ENCODE peak calls at places on chromosomes 7 and 10, in ten cellular contexts. L is fibroblast of the conjunctiva, H is fibroblast of lung, D is Panc1, M is NCI-H1105, P is SJCRH30, S is foreskin melanocyte, W is anterior cingulate cortex, Q is endodermal cell, J is NCI-H1417 treated with DMSO at 0.1 percent for 48 hours. A is an unnamed sample.

GRCh38 chr10:29174389-29174788 is 114.5 kb upstream of the LYZL1 start:
- DNase-seq in L (no peak), S (no peak), P (no peak), Q (no peak), M (no peak), J (no peak), H (no peak), W (no peak), D (no peak), A (no peak)

GRCh38 chr10:97210576-97210975 is 24.8 kb upstream of the SLIT1 start:
- DNase-seq in H (peak), P (peak), S (peak), J (peak), D (peak), L (peak), Q (peak), M (peak), W (no peak), A (peak)

GRCh38 chr10:63425512-63425911 is 40.3 kb downstream of the JMJD1C start:
- DNase-seq in W (no peak), M (no peak), S (no peak), P (no peak), J (no peak), H (no peak), Q (no peak), D (no peak), L (no peak), A (no peak)

GRCh38 chr7:1917221-1918062 is 247.4 kb downstream of the ELFN1 start:
- DNase-seq in L (no peak), Q (no peak), D (no peak), J (no peak), H (peak), P (no peak), M (no peak), S (no peak), W (no peak), A (no peak)

GRCh38 chr7:10521306-10521705 is 452.4 kb upstream of the PHF14 start:
- DNase-seq in Q (no peak), D (no peak), J (no peak), P (no peak), M (no peak), H (no peak), W (no peak), L (no peak), S (peak), A (no peak)

GRCh38 chr7:21064698-21065648 is 278.3 kb upstream of the SP8 start:
- DNase-seq in M (no peak), P (no peak), H (no peak), W (no peak), Q (no peak), J (no peak), D (no peak), S (no peak), L (no peak), A (no peak)

GRCh38 chr7:108299251-108300014 is 156.8 kb downstream of the NRCAM start:
- DNase-seq in P (no peak), H (no peak), S (no peak), Q (no peak), M (no peak), J (no peak), D (no peak), W (no peak), L (no peak), A (no peak)

GRCh38 chr7:494261-494687 is 25.4 kb downstream of the PDGFA start:
- DNase-seq in J (no peak), M (no peak), W (no peak), S (no peak), P (no peak), D (no peak), Q (no peak), H (no peak), L (no peak), A (no peak)

GRCh38 chr10:131422731-131423130 is 111.2 kb upstream of the TCERG1L start:
- DNase-seq in D (no peak), H (no peak), P (no peak), Q (no peak), M (no peak), J (no peak), S (no peak), W (no peak), L (no peak), A (no peak)

GRCh38 chr10:61791216-61791615 is 110.3 kb upstream of the ARID5B start:
- DNase-seq in Q (no peak), L (no peak), W (no peak), H (peak), S (no peak), J (no peak), M (no peak), D (no peak), P (no peak), A (no peak)

GRCh38 chr7:14714161-14714728 is 188.3 kb downstream of the DGKB start:
- DNase-seq in L (no peak), Q (no peak), J (no peak), W (no peak), S (no peak), M (no peak), P (no peak), H (no peak), D (no peak), A (no peak)

GRCh38 chr10:62916157-62916603 is 100.0 kb upstream of the EGR2 start:
- DNase-seq in Q (no peak), W (no peak), J (no peak), S (peak), H (peak), D (no peak), L (peak), P (no peak), M (no peak), A (no peak)

GRCh38 chr7:100894860-100895700 is 608 bp downstream of the ACHE start:
- DNase-seq in L (no peak), H (no peak), W (no peak), J (no peak), S (no peak), D (no peak), P (peak), M (peak), Q (peak), A (peak)

GRCh38 chr10:33697016-33697415 is 362.5 kb upstream of the NRP1 start:
- DNase-seq in W (no peak), Q (no peak), D (no peak), J (no peak), H (no peak), S (no peak), L (no peak), P (no peak), M (no peak), A (no peak)

GRCh38 chr10:132389631-132390454 is 7.2 kb upstream of the PWWP2B start:
- DNase-seq in Q (no peak), S (no peak), J (no peak), P (no peak), D (no peak), W (no peak), M (no peak), H (peak), L (peak), A (peak)

GRCh38 chr7:151469281-151469680 is 29.3 kb upstream of the CRYGN start:
- DNase-seq in Q (no peak), S (no peak), L (no peak), P (no peak), W (no peak), H (no peak), M (no peak), J (no peak), D (no peak), A (no peak)

GRCh38 chr7:6656413-6656812 is 19.3 kb downstream of the ZNF316 start:
- DNase-seq in H (no peak), P (no peak), L (no peak), Q (peak), S (no peak), W (no peak), J (no peak), D (no peak), M (no peak), A (no peak)

GRCh38 chr10:124653811-124654651 is 90.1 kb downstream of the FAM53B start:
- DNase-seq in L (no peak), M (peak), P (no peak), H (no peak), W (no peak), J (no peak), S (peak), D (no peak), Q (no peak), A (no peak)

GRCh38 chr7:66150471-66150870 is 35.8 kb downstream of the CRCP start:
- DNase-seq in S (no peak), Q (no peak), J (no peak), M (no peak), H (peak), W (no peak), P (no peak), L (no peak), D (no peak), A (no peak)

GRCh38 chr7:95919574-95919973 is 147.2 kb downstream of the DYNC1I1 start:
- DNase-seq in D (no peak), L (no peak), S (no peak), H (no peak), M (no peak), J (no peak), W (no peak), P (no peak), Q (no peak), A (no peak)

GRCh38 chr10:498760-499435 is 190.6 kb downstream of the DIP2C start:
- DNase-seq in P (no peak), D (no peak), S (no peak), Q (no peak), M (no peak), H (no peak), W (no peak), J (no peak), L (no peak), A (no peak)

GRCh38 chr7:43248961-43249807 is 136.7 kb downstream of the HECW1 start:
- DNase-seq in D (peak), P (no peak), M (no peak), S (no peak), J (no peak), Q (no peak), L (peak), W (no peak), H (peak), A (no peak)

GRCh38 chr10:36670616-36671402 is 454.6 kb upstream of the ANKRD30A start:
- DNase-seq in W (no peak), H (peak), L (no peak), J (no peak), P (no peak), M (no peak), D (no peak), S (no peak), Q (no peak), A (no peak)

A was measured in islet precursor cell.